ENCODE peak calls at places on chromosomes 1 and 21, in six cellular contexts. J is GM12891; D is activated CD8-positive, alpha-beta T cell treated with anti-CD3 and anti-CD28 coated beads, Interleukin-2, amount 10 ng/mL, durations not matched to agents 7 days and 5 days; R is midbrain; S is EH; H is left lung. Z is an unnamed sample.

GRCh38 chr21:19603011-19603593 is 1199.5 kb upstream of the TMPRSS15 start:
- DNase-seq in J (no peak), S (no peak), H (no peak), D (no peak), R (no peak), Z (no peak)

GRCh38 chr1:172272087-172272486 is 148.4 kb upstream of the C1orf105 start:
- DNase-seq in H (no peak), J (no peak), D (no peak), R (no peak), S (no peak), Z (no peak)

GRCh38 chr1:65558215-65558614 is 137.7 kb downstream of the LEPR start:
- DNase-seq in J (no peak), D (no peak), H (no peak), S (peak), R (no peak), Z (peak)

GRCh38 chr1:62337535-62337784 is 18.2 kb upstream of the KANK4 start:
- DNase-seq in J (no peak), H (no peak), D (no peak), R (no peak), S (no peak), Z (no peak)

GRCh38 chr1:64195089-64195410 is 8.4 kb upstream of the UBE2U start:
- DNase-seq in H (no peak), R (no peak), D (no peak), S (peak), J (no peak), Z (peak)

GRCh38 chr1:47968489-47968888 is 28.7 kb downstream of the TRABD2B start:
- DNase-seq in S (no peak), R (no peak), D (no peak), H (no peak), J (no peak), Z (no peak)

GRCh38 chr1:199463521-199464127 is 563.9 kb upstream of the NR5A2 start:
- DNase-seq in S (peak), D (peak), J (no peak), R (no peak), H (no peak), Z (peak)

GRCh38 chr1:59730759-59731478 is 83.8 kb upstream of the HOOK1 start:
- DNase-seq in H (no peak), R (peak), S (peak), J (no peak), D (no peak), Z (peak)

GRCh38 chr1:85681087-85681486 is 27.1 kb downstream of the ZNHIT6 start:
- DNase-seq in J (no peak), S (peak), D (no peak), R (peak), H (no peak), Z (peak)

GRCh38 chr1:93692451-93692861 is 10.8 kb upstream of the BCAR3 start:
- DNase-seq in H (no peak), D (no peak), J (no peak), S (peak), R (no peak), Z (peak)

GRCh38 chr1:204983881-204984280 is 59.1 kb upstream of the CNTN2 start:
- DNase-seq in H (no peak), R (no peak), S (no peak), D (no peak), J (no peak), Z (no peak)

GRCh38 chr21:34603710-34604057 is 11.2 kb downstream of the RCAN1 start:
- DNase-seq in S (no peak), J (no peak), R (no peak), H (no peak), D (no peak), Z (no peak)

GRCh38 chr1:109438798-109439297 is 12.6 kb upstream of the PSMA5 start:
- DNase-seq in J (no peak), H (no peak), R (no peak), D (no peak), S (peak), Z (peak)

GRCh38 chr1:164561007-164561406 is 2.0 kb downstream of the PBX1 start:
- DNase-seq in J (no peak), D (no peak), H (no peak), R (peak), S (no peak), Z (peak)

GRCh38 chr1:161727343-161727924 is 6.1 kb downstream of the FCRLB start:
- DNase-seq in D (peak), J (no peak), H (no peak), S (peak), R (no peak), Z (peak)

GRCh38 chr1:12615166-12615915 is 2.7 kb downstream of the DHRS3 start:
- DNase-seq in D (no peak), S (peak), R (peak), J (no peak), H (no peak), Z (peak)

GRCh38 chr1:52574594-52574993 is 21.7 kb upstream of the TUT4 start:
- DNase-seq in S (peak), D (no peak), R (no peak), J (no peak), H (no peak), Z (peak)

GRCh38 chr1:11523261-11523660 is 44.3 kb downstream of the DISP3 start:
- DNase-seq in R (no peak), S (no peak), D (no peak), H (no peak), J (no peak), Z (no peak)

GRCh38 chr21:34989337-34990151 is 59.6 kb downstream of the RUNX1 start:
- DNase-seq in J (no peak), R (no peak), H (no peak), S (no peak), D (no peak), Z (peak)

GRCh38 chr1:234933475-234933874 is 195.2 kb downstream of the TOMM20 start:
- DNase-seq in S (peak), D (no peak), R (peak), H (peak), J (no peak), Z (peak)

GRCh38 chr1:167292216-167292615 is 71.5 kb downstream of the POU2F1 start:
- DNase-seq in J (no peak), D (no peak), H (no peak), R (no peak), S (no peak), Z (no peak)

GRCh38 chr21:25911730-25912401 is 177.1 kb downstream of the GABPA start:
- DNase-seq in J (no peak), R (peak), H (no peak), D (no peak), S (no peak), Z (no peak)

GRCh38 chr1:7389786-7390603 is 381.1 kb upstream of the VAMP3 start:
- DNase-seq in J (no peak), S (no peak), H (no peak), D (no peak), R (no peak), Z (no peak)

GRCh38 chr1:175338447-175339135 is 146.0 kb upstream of the KIAA0040 start:
- DNase-seq in H (no peak), S (peak), J (peak), D (peak), R (no peak), Z (no peak)

GRCh38 chr1:66652556-66652955 is 99.7 kb upstream of the DYNLT5 start:
- DNase-seq in R (no peak), D (no peak), J (no peak), H (no peak), S (no peak), Z (no peak)

GRCh38 chr1:154664331-154664730 is 56.3 kb upstream of the ADAR start:
- DNase-seq in H (no peak), J (no peak), D (no peak), R (no peak), S (no peak), Z (peak)